ENCODE peak calls at places on chromosomes 12 and 14, in five cellular contexts. One of them, this sample, is unnamed.

GRCh38 chr14:55438066-55438683 is 2.2 kb downstream of the TBPL2 start:
- DNase-seq in HTR-8/SVneo: peak
- DNase-seq in adipocyte: peak
- DNase-seq in NCI-H2081: peak
- DNase-seq in Karpas-422: peak
- DNase-seq in this sample: peak

GRCh38 chr12:65891987-65892481 is 67.8 kb downstream of the HMGA2 start:
- DNase-seq in HTR-8/SVneo: peak
- DNase-seq in adipocyte: peak
- DNase-seq in NCI-H2081: no peak
- DNase-seq in Karpas-422: no peak
- DNase-seq in this sample: peak

GRCh38 chr12:100128509-100128908 is 14.2 kb downstream of the BLTP3B start:
- DNase-seq in HTR-8/SVneo: peak
- DNase-seq in adipocyte: peak
- DNase-seq in NCI-H2081: no peak
- DNase-seq in Karpas-422: no peak
- DNase-seq in this sample: peak

GRCh38 chr14:91866061-91866460 is 1.3 kb downstream of the TC2N start:
- DNase-seq in HTR-8/SVneo: no peak
- DNase-seq in adipocyte: no peak
- DNase-seq in NCI-H2081: no peak
- DNase-seq in Karpas-422: no peak
- DNase-seq in this sample: no peak

GRCh38 chr14:38040411-38040810 is 167.3 kb upstream of the SSTR1 start:
- DNase-seq in HTR-8/SVneo: no peak
- DNase-seq in adipocyte: no peak
- DNase-seq in NCI-H2081: no peak
- DNase-seq in Karpas-422: no peak
- DNase-seq in this sample: peak

GRCh38 chr12:110039085-110039807 is 9.1 kb downstream of the C12orf76 start:
- DNase-seq in HTR-8/SVneo: peak
- DNase-seq in adipocyte: peak
- DNase-seq in NCI-H2081: no peak
- DNase-seq in Karpas-422: no peak
- DNase-seq in this sample: peak

GRCh38 chr12:104566244-104566993 is 109.7 kb downstream of the CHST11 start:
- DNase-seq in HTR-8/SVneo: no peak
- DNase-seq in adipocyte: no peak
- DNase-seq in NCI-H2081: no peak
- DNase-seq in Karpas-422: no peak
- DNase-seq in this sample: no peak

GRCh38 chr14:70714055-70714550 is 72.4 kb downstream of the TTC9 start:
- DNase-seq in HTR-8/SVneo: peak
- DNase-seq in adipocyte: peak
- DNase-seq in NCI-H2081: peak
- DNase-seq in Karpas-422: peak
- DNase-seq in this sample: peak

GRCh38 chr14:64605926-64606685 is 56.3 kb downstream of the PPP1R36 start:
- DNase-seq in HTR-8/SVneo: peak
- DNase-seq in adipocyte: peak
- DNase-seq in NCI-H2081: no peak
- DNase-seq in Karpas-422: no peak
- DNase-seq in this sample: peak

GRCh38 chr14:74670726-74671125 is 42.2 kb downstream of the AREL1 start:
- DNase-seq in HTR-8/SVneo: no peak
- DNase-seq in adipocyte: peak
- DNase-seq in NCI-H2081: no peak
- DNase-seq in Karpas-422: no peak
- DNase-seq in this sample: peak

GRCh38 chr12:95949801-95950206 is 6.7 kb downstream of the AMDHD1 start:
- DNase-seq in HTR-8/SVneo: no peak
- DNase-seq in adipocyte: no peak
- DNase-seq in NCI-H2081: peak
- DNase-seq in Karpas-422: no peak
- DNase-seq in this sample: no peak

GRCh38 chr12:77834618-77835017 is 3.9 kb downstream of the NAV3 start:
- DNase-seq in HTR-8/SVneo: no peak
- DNase-seq in adipocyte: no peak
- DNase-seq in NCI-H2081: no peak
- DNase-seq in Karpas-422: no peak
- DNase-seq in this sample: no peak

GRCh38 chr12:49389092-49389703 is 21.9 kb downstream of the SPATS2 start:
- DNase-seq in HTR-8/SVneo: no peak
- DNase-seq in adipocyte: no peak
- DNase-seq in NCI-H2081: no peak
- DNase-seq in Karpas-422: no peak
- DNase-seq in this sample: peak

GRCh38 chr14:31842905-31843304 is 234.2 kb upstream of the ARHGAP5 start:
- DNase-seq in HTR-8/SVneo: no peak
- DNase-seq in adipocyte: peak
- DNase-seq in NCI-H2081: peak
- DNase-seq in Karpas-422: no peak
- DNase-seq in this sample: peak

GRCh38 chr12:45727994-45728624 is 1.4 kb upstream of the ARID2 start:
- DNase-seq in HTR-8/SVneo: no peak
- DNase-seq in adipocyte: peak
- DNase-seq in NCI-H2081: no peak
- DNase-seq in Karpas-422: peak
- DNase-seq in this sample: no peak

GRCh38 chr12:109253913-109254544 is 55.1 kb downstream of the FOXN4 start:
- DNase-seq in HTR-8/SVneo: no peak
- DNase-seq in adipocyte: no peak
- DNase-seq in NCI-H2081: no peak
- DNase-seq in Karpas-422: no peak
- DNase-seq in this sample: no peak

GRCh38 chr12:55720894-55721444 is 776 bp downstream of the RDH5 start:
- DNase-seq in HTR-8/SVneo: no peak
- DNase-seq in adipocyte: peak
- DNase-seq in NCI-H2081: no peak
- DNase-seq in Karpas-422: no peak
- DNase-seq in this sample: peak

GRCh38 chr14:42961509-42961908 is 1354.8 kb downstream of the LRFN5 start:
- DNase-seq in HTR-8/SVneo: no peak
- DNase-seq in adipocyte: no peak
- DNase-seq in NCI-H2081: no peak
- DNase-seq in Karpas-422: no peak
- DNase-seq in this sample: no peak

GRCh38 chr12:121580959-121581680 is at the start of gene KDM2B:
- DNase-seq in HTR-8/SVneo: no peak
- DNase-seq in adipocyte: peak
- DNase-seq in NCI-H2081: peak
- DNase-seq in Karpas-422: no peak
- DNase-seq in this sample: peak

GRCh38 chr14:86654558-86655184 is 1124.7 kb downstream of the FLRT2 start:
- DNase-seq in HTR-8/SVneo: peak
- DNase-seq in adipocyte: peak
- DNase-seq in NCI-H2081: peak
- DNase-seq in Karpas-422: peak
- DNase-seq in this sample: peak

GRCh38 chr14:72745991-72746980 is 147.6 kb downstream of the DPF3 start:
- DNase-seq in HTR-8/SVneo: no peak
- DNase-seq in adipocyte: peak
- DNase-seq in NCI-H2081: no peak
- DNase-seq in Karpas-422: no peak
- DNase-seq in this sample: peak

GRCh38 chr12:109912790-109913189 is 12.7 kb downstream of the TCHP start:
- DNase-seq in HTR-8/SVneo: no peak
- DNase-seq in adipocyte: no peak
- DNase-seq in NCI-H2081: no peak
- DNase-seq in Karpas-422: no peak
- DNase-seq in this sample: no peak

GRCh38 chr14:68268197-68268596 is 448.6 kb downstream of the RAD51B start:
- DNase-seq in HTR-8/SVneo: no peak
- DNase-seq in adipocyte: no peak
- DNase-seq in NCI-H2081: no peak
- DNase-seq in Karpas-422: peak
- DNase-seq in this sample: no peak

GRCh38 chr12:114869091-114869834 is 185.3 kb upstream of the TBX3 start:
- DNase-seq in HTR-8/SVneo: no peak
- DNase-seq in adipocyte: peak
- DNase-seq in NCI-H2081: no peak
- DNase-seq in Karpas-422: no peak
- DNase-seq in this sample: peak

GRCh38 chr12:1936406-1937320 is 18.2 kb upstream of the CACNA2D4 start:
- DNase-seq in HTR-8/SVneo: no peak
- DNase-seq in adipocyte: peak
- DNase-seq in NCI-H2081: peak
- DNase-seq in Karpas-422: no peak
- DNase-seq in this sample: peak

This sample was measured in fibroblast of villous mesenchyme.